ENCODE peak calls at places on chromosomes 3 and 15, in five cellular contexts. One of them, this sample, is unnamed. For H3K9me3, the result is how much of the 10 kb centered on the place peaks cover.

GRCh38 chr3:179853176-179853575 is 183.6 kb downstream of the PEX5L start:
- DNase-seq in tibial artery: no peak
- DNase-seq in cardiac muscle cell: peak
- DNase-seq in aorta: no peak
- DNase-seq in left lung: no peak
- DNase-seq in this sample: no peak

GRCh38 chr3:150036780-150037179 is 66.1 kb upstream of the PFN2 start:
- DNase-seq in left lung: no peak
- DNase-seq in aorta: no peak
- DNase-seq in cardiac muscle cell: no peak
- DNase-seq in tibial artery: no peak
- DNase-seq in this sample: no peak

GRCh38 chr3:115275897-115276296 is 128.8 kb upstream of the ZBTB20 start:
- DNase-seq in aorta: no peak
- DNase-seq in left lung: no peak
- DNase-seq in tibial artery: no peak
- DNase-seq in cardiac muscle cell: no peak
- DNase-seq in this sample: no peak

GRCh38 chr3:129618901-129619671 is 12.6 kb upstream of the PLXND1 start:
- DNase-seq in cardiac muscle cell: no peak
- DNase-seq in tibial artery: peak
- DNase-seq in aorta: peak
- DNase-seq in left lung: peak
- DNase-seq in this sample: no peak

GRCh38 chr15:44029940-44030568 is 165.0 kb downstream of the FRMD5 start:
- DNase-seq in cardiac muscle cell: no peak
- DNase-seq in aorta: no peak
- DNase-seq in tibial artery: no peak
- DNase-seq in left lung: no peak
- DNase-seq in this sample: no peak

GRCh38 chr15:46080018-46080417 is 445.2 kb downstream of the SQOR start:
- DNase-seq in aorta: no peak
- DNase-seq in tibial artery: no peak
- DNase-seq in cardiac muscle cell: no peak
- DNase-seq in left lung: peak
- DNase-seq in this sample: no peak

GRCh38 chr3:112097378-112097777 is 11.2 kb downstream of the C3orf52 start:
- DNase-seq in left lung: no peak
- DNase-seq in aorta: no peak
- DNase-seq in tibial artery: no peak
- DNase-seq in cardiac muscle cell: no peak
- DNase-seq in this sample: peak

GRCh38 chr3:120766576-120766975 is 24.0 kb downstream of the GTF2E1 start:
- DNase-seq in tibial artery: no peak
- DNase-seq in aorta: no peak
- DNase-seq in left lung: no peak
- DNase-seq in cardiac muscle cell: no peak
- DNase-seq in this sample: no peak

GRCh38 chr3:101279162-101279561 is 41.2 kb downstream of the IMPG2 start:
- DNase-seq in aorta: no peak
- DNase-seq in left lung: no peak
- DNase-seq in tibial artery: no peak
- DNase-seq in cardiac muscle cell: no peak
- DNase-seq in this sample: no peak

GRCh38 chr15:98286831-98287230 is 326.3 kb downstream of the ARRDC4 start:
- DNase-seq in left lung: no peak
- DNase-seq in aorta: no peak
- DNase-seq in tibial artery: no peak
- DNase-seq in cardiac muscle cell: no peak
- DNase-seq in this sample: no peak

GRCh38 chr3:88137836-88138235 is 11.9 kb upstream of the C3orf38 start:
- DNase-seq in cardiac muscle cell: no peak
- DNase-seq in left lung: no peak
- DNase-seq in tibial artery: no peak
- DNase-seq in aorta: no peak
- DNase-seq in this sample: no peak

GRCh38 chr15:60442031-60442665 is 36.8 kb downstream of the ICE2 start:
- DNase-seq in tibial artery: no peak
- DNase-seq in cardiac muscle cell: no peak
- DNase-seq in aorta: no peak
- DNase-seq in left lung: no peak
- DNase-seq in this sample: no peak

GRCh38 chr15:65044724-65045481 is at the start of gene SLC51B:
- DNase-seq in cardiac muscle cell: peak
- DNase-seq in aorta: no peak
- DNase-seq in tibial artery: no peak
- DNase-seq in left lung: no peak
- DNase-seq in this sample: peak

GRCh38 chr3:59425371-59425770 is 375.5 kb upstream of the CFAP20DC start:
- DNase-seq in tibial artery: no peak
- DNase-seq in cardiac muscle cell: no peak
- DNase-seq in aorta: no peak
- DNase-seq in left lung: no peak
- DNase-seq in this sample: no peak

GRCh38 chr3:141093971-141094401 is 42.8 kb downstream of the SPSB4 start:
- DNase-seq in left lung: no peak
- DNase-seq in tibial artery: no peak
- DNase-seq in cardiac muscle cell: no peak
- DNase-seq in aorta: peak
- DNase-seq in this sample: peak

GRCh38 chr3:136931587-136931986 is 26.2 kb upstream of the IL20RB start:
- DNase-seq in left lung: no peak
- DNase-seq in cardiac muscle cell: no peak
- DNase-seq in tibial artery: no peak
- DNase-seq in aorta: no peak
- DNase-seq in this sample: no peak

GRCh38 chr3:125647318-125648014 is 52.2 kb upstream of the OSBPL11 start:
- DNase-seq in cardiac muscle cell: no peak
- DNase-seq in aorta: no peak
- DNase-seq in left lung: peak
- DNase-seq in tibial artery: no peak
- DNase-seq in this sample: no peak

GRCh38 chr3:64992462-64993285 is 304.9 kb upstream of the ADAMTS9 start:
- DNase-seq in tibial artery: no peak
- DNase-seq in cardiac muscle cell: no peak
- DNase-seq in left lung: no peak
- DNase-seq in aorta: no peak
- DNase-seq in this sample: no peak

GRCh38 chr3:101849714-101850326 is 506 bp downstream of the NFKBIZ start:
- DNase-seq in tibial artery: peak
- DNase-seq in aorta: peak
- DNase-seq in left lung: peak
- DNase-seq in cardiac muscle cell: peak
- DNase-seq in this sample: peak

GRCh38 chr3:58955308-58955707 is 94.5 kb downstream of the CFAP20DC start:
- DNase-seq in cardiac muscle cell: no peak
- DNase-seq in tibial artery: no peak
- DNase-seq in left lung: no peak
- DNase-seq in aorta: no peak
- DNase-seq in this sample: no peak

GRCh38 chr3:100506355-100506754 is 13.9 kb downstream of the TMEM45A start:
- DNase-seq in aorta: no peak
- DNase-seq in cardiac muscle cell: no peak
- DNase-seq in tibial artery: no peak
- DNase-seq in left lung: no peak
- DNase-seq in this sample: no peak

GRCh38 chr3:11381563-11381962 is 109.4 kb downstream of the ATG7 start:
- DNase-seq in tibial artery: no peak
- DNase-seq in left lung: no peak
- DNase-seq in cardiac muscle cell: no peak
- DNase-seq in aorta: no peak
- DNase-seq in this sample: no peak

GRCh38 chr15:89442671-89443307 is 53.6 kb downstream of the RHCG start:
- DNase-seq in aorta: no peak
- DNase-seq in left lung: peak
- DNase-seq in cardiac muscle cell: peak
- DNase-seq in tibial artery: no peak
- DNase-seq in this sample: peak

GRCh38 chr15:83462953-83463433 is 15.9 kb downstream of the SH3GL3 start:
- DNase-seq in tibial artery: no peak
- DNase-seq in left lung: no peak
- DNase-seq in cardiac muscle cell: peak
- DNase-seq in aorta: no peak
- DNase-seq in this sample: no peak

GRCh38 chr15:47614341-47614740 is 103.0 kb upstream of the SEMA6D start:
- DNase-seq in cardiac muscle cell: no peak
- DNase-seq in left lung: no peak
- DNase-seq in tibial artery: no peak
- DNase-seq in aorta: no peak
- DNase-seq in this sample: no peak

GRCh38 chr3:143811602-143812001 is 36.7 kb downstream of the SLC9A9 start:
- DNase-seq in left lung: no peak
- DNase-seq in tibial artery: peak
- DNase-seq in aorta: no peak
- DNase-seq in cardiac muscle cell: no peak
- DNase-seq in this sample: peak

GRCh38 chr3:158103956-158104338 is 2.3 kb downstream of the SHOX2 start:
- DNase-seq in aorta: no peak
- DNase-seq in left lung: peak
- DNase-seq in cardiac muscle cell: no peak
- DNase-seq in tibial artery: no peak
- DNase-seq in this sample: no peak

GRCh38 chr15:85415779-85416178 is 35.4 kb downstream of the AKAP13 start:
- DNase-seq in aorta: no peak
- DNase-seq in cardiac muscle cell: no peak
- DNase-seq in tibial artery: no peak
- DNase-seq in left lung: no peak
- DNase-seq in this sample: no peak
- H3K4me3 ChIP-seq in aorta: no peak
- H3K4me3 ChIP-seq in cardiac muscle cell: no peak
- H3K4me3 ChIP-seq in tibial artery: no peak
- H3K4me3 ChIP-seq in left lung: no peak
- H3K4me3 ChIP-seq in this sample: no peak

DNA sequence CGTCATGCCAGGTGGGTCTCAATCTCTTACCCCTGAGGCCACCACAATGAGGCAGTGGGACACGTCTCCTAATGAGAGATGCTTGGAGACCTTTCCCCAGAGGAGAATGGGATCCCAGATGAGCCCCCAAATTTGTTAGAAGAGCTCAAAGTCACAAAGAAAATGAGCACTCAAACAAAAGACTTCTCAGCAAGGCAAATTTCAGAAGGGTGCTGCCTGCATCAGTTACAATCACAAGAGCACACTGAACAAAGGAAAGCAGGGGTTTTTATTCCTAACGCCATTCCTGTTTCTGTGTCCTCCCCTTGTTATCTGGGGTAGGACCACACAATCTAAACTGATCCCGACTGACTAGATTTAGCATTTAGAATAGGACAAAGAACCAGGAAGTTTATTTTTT is 50.1 kb downstream of the DLG1 start:
- DNase-seq in tibial artery: no peak
- DNase-seq in left lung: no peak
- DNase-seq in cardiac muscle cell: no peak
- DNase-seq in aorta: no peak
- DNase-seq in this sample: no peak
- H3K9me3 ChIP-seq in tibial artery: under half
- H3K9me3 ChIP-seq in left lung: under half
- H3K9me3 ChIP-seq in cardiac muscle cell: under half
- H3K9me3 ChIP-seq in aorta: under half
- H3K9me3 ChIP-seq in this sample: under half

GRCh38 chr3:177106594-177106993 is 90.7 kb downstream of the TBL1XR1 start:
- DNase-seq in cardiac muscle cell: no peak
- DNase-seq in aorta: no peak
- DNase-seq in left lung: no peak
- DNase-seq in tibial artery: no peak
- DNase-seq in this sample: no peak
- H3K4me3 ChIP-seq in cardiac muscle cell: no peak
- H3K4me3 ChIP-seq in aorta: no peak
- H3K4me3 ChIP-seq in left lung: no peak
- H3K4me3 ChIP-seq in tibial artery: no peak
- H3K4me3 ChIP-seq in this sample: no peak

DNA sequence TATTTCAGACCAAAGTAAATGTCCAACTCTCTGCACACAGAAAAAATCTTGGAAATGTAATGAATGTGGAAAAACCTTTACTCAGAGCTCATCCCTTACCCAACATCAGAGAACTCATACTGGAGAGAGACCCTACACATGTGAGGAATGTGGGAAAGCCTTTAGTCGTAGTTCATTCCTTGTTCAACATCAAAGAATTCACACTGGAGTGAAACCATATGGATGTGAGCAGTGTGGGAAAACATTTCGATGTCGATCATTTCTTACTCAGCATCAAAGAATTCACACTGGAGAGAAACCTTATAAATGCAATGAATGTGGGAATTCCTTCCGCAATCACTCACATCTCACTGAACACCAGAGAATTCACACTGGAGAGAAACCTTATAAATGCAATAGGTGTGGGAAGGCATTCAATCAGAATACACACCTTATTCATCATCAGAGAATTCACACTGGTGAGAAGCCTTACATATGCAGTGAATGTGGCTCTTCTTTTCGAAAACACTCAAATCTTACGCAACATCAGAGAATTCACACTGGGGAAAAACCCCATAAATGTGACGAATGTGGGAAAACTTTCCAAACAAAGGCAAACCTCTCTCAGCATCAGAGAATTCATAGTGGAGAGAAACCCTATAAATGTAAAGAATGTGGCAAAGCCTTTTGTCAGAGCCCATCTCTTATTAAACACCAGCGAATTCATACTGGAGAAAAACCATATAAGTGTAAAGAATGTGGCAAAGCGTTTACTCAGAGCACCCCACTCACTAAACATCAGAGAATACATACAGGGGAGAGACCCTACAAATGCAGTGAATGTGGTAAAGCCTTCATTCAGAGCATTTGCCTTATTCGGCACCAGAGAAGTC is 8.0 kb upstream of the ZNF501 start:
- DNase-seq in aorta: no peak
- DNase-seq in tibial artery: no peak
- DNase-seq in cardiac muscle cell: no peak
- DNase-seq in left lung: no peak
- DNase-seq in this sample: no peak
- H3K9me3 ChIP-seq in aorta: under half
- H3K9me3 ChIP-seq in tibial artery: half or more
- H3K9me3 ChIP-seq in cardiac muscle cell: under half
- H3K9me3 ChIP-seq in left lung: under half
- H3K9me3 ChIP-seq in this sample: half or more

DNA sequence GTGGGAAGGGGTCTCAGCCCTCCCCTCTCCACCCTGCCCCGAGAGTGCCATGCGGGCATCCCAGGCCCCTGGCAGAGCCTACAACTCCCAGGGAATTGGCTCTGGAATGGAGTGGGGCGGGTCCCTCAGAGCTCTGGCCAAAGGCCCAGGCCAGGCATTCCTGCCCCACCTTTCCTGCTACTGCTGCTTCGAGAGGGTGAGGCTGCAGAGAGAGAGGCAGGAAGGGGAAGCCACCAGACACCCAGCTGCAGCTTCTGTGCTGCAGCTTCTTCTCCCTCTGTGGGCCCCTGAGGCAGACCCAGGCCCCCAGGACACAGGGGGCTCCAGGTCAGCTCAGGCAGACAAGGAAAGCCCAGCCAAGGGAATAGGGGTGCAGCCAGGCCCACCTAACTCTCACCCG is 2.7 kb downstream of the ALS2CL start:
- DNase-seq in aorta: no peak
- DNase-seq in cardiac muscle cell: no peak
- DNase-seq in left lung: no peak
- DNase-seq in tibial artery: no peak
- DNase-seq in this sample: no peak
- H3K4me3 ChIP-seq in aorta: no peak
- H3K4me3 ChIP-seq in cardiac muscle cell: no peak
- H3K4me3 ChIP-seq in left lung: no peak
- H3K4me3 ChIP-seq in tibial artery: no peak
- H3K4me3 ChIP-seq in this sample: no peak

GRCh38 chr3:39765575-39765974 is 43.8 kb upstream of the MYRIP start:
- DNase-seq in cardiac muscle cell: no peak
- DNase-seq in left lung: no peak
- DNase-seq in tibial artery: no peak
- DNase-seq in aorta: no peak
- DNase-seq in this sample: no peak
- H3K9me3 ChIP-seq in cardiac muscle cell: under half
- H3K9me3 ChIP-seq in left lung: under half
- H3K9me3 ChIP-seq in tibial artery: under half
- H3K9me3 ChIP-seq in aorta: under half
- H3K9me3 ChIP-seq in this sample: under half

This sample was measured in adrenal gland.